ENCODE peak calls at places on chromosomes 7 and 10, in four cellular contexts. N is H1, I is mesenchymal stem cell, H is IMR-90. D is an unnamed sample. For H3K9me3, the result is how much of the 10 kb centered on the place peaks cover.

GRCh38 chr10:98295907-98296306 is 27.9 kb upstream of the LOXL4 start:
- DNase-seq in N (no peak), I (peak), H (peak), D (no peak)

GRCh38 chr7:108455833-108456677 is at the start of gene NRCAM:
- DNase-seq in N (peak), I (peak), H (no peak), D (peak)

GRCh38 chr7:91357379-91357778 is 93.1 kb downstream of the FZD1 start:
- DNase-seq in N (no peak), I (no peak), H (no peak), D (no peak)

GRCh38 chr7:143285454-143285756 is 647 bp downstream of the TMEM139 start:
- DNase-seq in N (no peak), I (no peak), H (no peak), D (no peak)

GRCh38 chr10:132325969-132326889 is 5.8 kb upstream of the LRRC27 start:
- DNase-seq in N (no peak), I (no peak), H (no peak), D (no peak)

GRCh38 chr10:73065441-73065840 is 31.2 kb downstream of the P4HA1 start:
- DNase-seq in N (no peak), I (no peak), H (no peak), D (no peak)

GRCh38 chr10:350981-351501 is 215.8 kb downstream of the ZMYND11 start:
- DNase-seq in N (no peak), I (no peak), H (no peak), D (no peak)

GRCh38 chr7:44884553-44885393 is 557 bp downstream of the PURB start:
- DNase-seq in N (peak), I (peak), H (peak), D (peak)

GRCh38 chr10:9198611-9199010 is 1144.1 kb downstream of the GATA3 start:
- DNase-seq in N (no peak), I (peak), H (peak), D (no peak)

GRCh38 chr7:7330997-7331396 is 148.7 kb downstream of the C1GALT1 start:
- DNase-seq in N (no peak), I (no peak), H (no peak), D (no peak)

GRCh38 chr10:35907548-35907947 is 265.5 kb upstream of the FZD8 start:
- DNase-seq in N (no peak), I (no peak), H (no peak), D (no peak)
- H2BK5ac ChIP-seq in N (no peak), I (no peak), H (peak), D (no peak)

GRCh38 chr7:157687845-157688244 is 351.0 kb downstream of the DNAJB6 start:
- DNase-seq in N (no peak), I (no peak), H (no peak), D (no peak)
- H3K9me3 ChIP-seq in N (under half), I (under half), H (under half), D (under half)

GRCh38 chr10:71849461-71849908 is 1.6 kb downstream of the PSAP start:
- DNase-seq in N (no peak), I (no peak), H (no peak), D (no peak)

GRCh38 chr10:71850021-71850744 is 868 bp downstream of the PSAP start:
- DNase-seq in N (no peak), I (no peak), H (no peak), D (no peak)

GRCh38 chr10:71850745-71851629 is at the start of gene PSAP:
- DNase-seq in N (peak), I (peak), H (peak), D (peak)

GRCh38 chr10:71854031-71854430 is 3.0 kb upstream of the PSAP start:
- DNase-seq in N (no peak), I (no peak), H (peak), D (no peak)

DNA sequence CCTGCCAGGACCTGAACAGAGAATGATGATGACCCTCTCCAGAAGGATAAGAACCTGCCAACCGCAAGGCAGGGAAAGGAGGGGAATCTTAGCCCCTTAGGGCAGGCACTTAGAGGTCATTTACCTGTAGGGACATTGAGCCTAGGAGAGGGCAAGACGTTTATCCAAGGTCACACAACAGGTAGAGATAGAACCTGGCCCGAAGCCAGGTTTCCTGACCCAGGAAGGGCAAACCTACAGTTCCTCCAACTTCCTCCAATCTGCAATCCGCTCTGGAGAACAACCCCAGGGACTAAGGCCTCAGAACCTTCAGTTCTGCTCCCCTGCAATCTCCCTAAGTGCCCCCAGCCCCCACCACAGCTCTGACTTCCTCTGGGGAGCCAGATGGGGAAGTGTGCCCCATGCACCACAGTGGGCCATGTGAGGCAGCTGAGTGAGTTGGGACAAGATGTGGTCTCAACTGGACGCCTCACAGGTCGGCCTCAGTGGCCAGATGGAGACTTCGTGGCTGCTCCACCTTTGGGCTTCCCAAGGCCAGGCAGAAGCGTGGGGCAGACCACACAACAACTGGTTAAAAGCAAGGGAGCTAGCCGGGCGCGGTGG is 1.4 kb upstream of the PSAP start:
- DNase-seq in N (no peak), I (no peak), H (no peak), D (no peak)
- H2BK15ac ChIP-seq in N (peak), I (no peak), H (no peak), D (no peak)

GRCh38 chr10:63003816-63004453 is 129.2 kb upstream of the NRBF2 start:
- DNase-seq in N (no peak), I (no peak), H (no peak), D (no peak)

GRCh38 chr10:63010203-63010602 is 122.9 kb upstream of the NRBF2 start:
- DNase-seq in N (no peak), I (no peak), H (no peak), D (no peak)

GRCh38 chr10:63007112-63007511 is 126.0 kb upstream of the NRBF2 start:
- DNase-seq in N (no peak), I (no peak), H (no peak), D (no peak)

GRCh38 chr10:63008491-63008890 is 124.6 kb upstream of the NRBF2 start:
- DNase-seq in N (no peak), I (no peak), H (no peak), D (no peak)

DNA sequence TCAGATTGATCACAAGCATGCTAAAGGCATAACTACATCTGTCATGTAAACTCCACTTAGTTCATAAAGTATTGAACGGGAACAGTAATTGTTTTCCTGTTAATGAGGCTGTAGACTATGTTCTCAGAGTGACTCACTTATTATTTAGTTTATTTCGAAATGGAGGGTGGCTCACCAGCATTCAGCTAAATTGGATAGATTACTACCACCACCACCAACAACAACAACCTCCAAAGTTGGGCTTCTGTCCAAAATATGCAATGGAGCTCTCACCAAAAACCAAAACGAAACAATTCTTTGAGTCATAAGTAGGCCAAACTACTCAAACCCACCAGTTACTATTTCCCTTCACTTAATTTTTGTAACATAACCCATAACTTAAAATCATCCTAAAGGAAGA is 127.9 kb upstream of the NRBF2 start:
- DNase-seq in N (no peak), I (no peak), H (no peak), D (no peak)
- H2BK5ac ChIP-seq in N (no peak), I (no peak), H (no peak), D (no peak)

DNA sequence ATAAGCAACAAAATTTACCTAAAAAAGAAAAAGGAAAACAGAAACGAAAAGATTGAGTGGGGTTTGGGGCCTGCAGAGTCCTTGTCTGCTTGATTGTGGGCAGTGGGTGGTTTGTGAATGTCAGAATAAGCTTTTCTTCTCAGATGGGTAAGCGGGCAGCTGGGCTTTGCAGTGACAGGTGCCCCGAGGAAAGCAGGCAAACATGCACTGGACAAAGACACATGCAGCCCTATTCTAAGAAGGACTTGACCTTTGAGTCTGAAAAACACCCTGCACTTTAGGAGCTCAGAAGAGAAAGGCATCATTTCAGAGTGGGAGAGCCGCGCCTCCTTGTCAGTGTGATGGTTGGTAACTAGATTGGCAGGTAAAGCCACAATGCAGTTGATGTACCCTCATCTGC is 562.7 kb downstream of the PTPRN2 start:
- DNase-seq in N (no peak), I (no peak), H (no peak), D (no peak)
- H3K9me3 ChIP-seq in N (under half), I (under half), H (half or more), D (under half)

DNA sequence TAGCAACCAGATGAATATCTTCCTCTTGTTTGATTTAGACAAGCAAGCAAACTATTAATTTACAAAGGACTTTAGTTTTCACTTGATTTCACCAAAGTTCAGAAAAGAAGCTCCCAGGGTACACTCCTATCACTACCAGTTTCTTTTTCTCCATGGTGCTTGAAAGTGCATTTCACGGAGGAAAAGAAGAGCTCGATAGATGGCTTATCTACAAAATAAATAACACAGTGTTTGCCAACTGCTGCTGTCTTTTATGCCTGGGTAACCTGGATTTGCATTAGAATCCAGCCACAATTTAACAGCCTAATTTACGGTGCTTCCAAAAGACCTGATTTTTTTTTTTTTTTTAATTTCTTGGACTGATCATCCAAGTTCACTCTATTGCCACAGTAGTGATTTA is 275.7 kb downstream of the GPR37 start:
- DNase-seq in N (no peak), I (no peak), H (no peak), D (no peak)
- H2BK15ac ChIP-seq in N (no peak), I (no peak), H (no peak), D (no peak)

DNA sequence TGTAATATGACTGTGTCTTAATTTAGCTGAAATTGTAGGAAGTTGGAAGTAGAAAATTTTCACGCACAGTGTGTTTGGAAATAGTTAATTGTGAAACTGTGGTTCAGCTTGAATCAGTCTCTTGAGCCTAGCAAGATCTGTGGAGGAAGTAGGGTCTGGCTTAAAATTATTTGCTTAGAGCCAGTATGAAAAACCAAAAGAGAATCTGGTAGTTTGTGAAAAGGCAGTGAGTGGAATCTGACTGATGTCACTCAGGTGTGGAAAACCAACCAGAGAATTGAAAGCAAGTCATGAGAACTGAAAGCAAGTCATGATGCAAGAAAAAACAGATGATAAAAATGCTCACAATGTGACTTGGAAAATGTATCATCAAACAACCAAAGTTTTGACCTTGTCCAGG is 11.5 kb downstream of the LIPJ start:
- DNase-seq in N (no peak), I (no peak), H (no peak), D (no peak)
- H2BK5ac ChIP-seq in N (no peak), I (no peak), H (no peak), D (no peak)

GRCh38 chr7:157821959-157822687 is 485.3 kb downstream of the DNAJB6 start:
- DNase-seq in N (no peak), I (no peak), H (no peak), D (no peak)
- H3K9me3 ChIP-seq in N (under half), I (under half), H (half or more), D (under half)

D was measured in neuronal stem cell.